ENCODE peak calls at places on chromosome 17, in eight cellular contexts. Q is fibroblast of lung, J is BE2C, W is AG04450, S is heart right ventricle, R is A673, A is right atrium auricular region, O is foreskin fibroblast. Y is an unnamed sample.
A peak's percentile ranks its signal among the peaks of the same experiment; 100 is the strongest.

GRCh38 chr17:37643829-37644228 is 583 bp upstream of the DDX52 start:
- DNase-seq in Q (no peak), J (no peak), W (no peak), S (no peak), R (no peak), A (no peak), O (no peak), Y (no peak)

GRCh38 chr17:39683295-39683939 is 4.4 kb downstream of the PGAP3 start:
- DNase-seq in Q (no peak), J (no peak), W (no peak), S (no peak), R (no peak), A (no peak), O (no peak), Y (no peak)

GRCh38 chr17:77684803-77685580 is 273.5 kb upstream of the TNRC6C start:
- DNase-seq in Q (no peak), J (no peak), W (no peak), S (no peak), R (no peak), A (no peak), O (no peak), Y (no peak)

GRCh38 chr17:16377804-16378400 is 3.0 kb upstream of the UBB start:
- DNase-seq in Q (peak; percentile 75), J (no peak), W (no peak), S (no peak), R (no peak), A (no peak), O (peak; percentile 83), Y (no peak)

GRCh38 chr17:17831208-17832039 is 5.4 kb downstream of the SREBF1 start:
- DNase-seq in Q (no peak), J (peak; percentile 73), W (no peak), S (no peak), R (no peak), A (no peak), O (peak; percentile 66), Y (no peak)

GRCh38 chr17:5583426-5584382 is 605 bp downstream of the NLRP1 start:
- DNase-seq in Q (no peak), J (no peak), W (no peak), S (peak; percentile 34), R (no peak), A (no peak), O (peak; percentile 39), Y (no peak)

GRCh38 chr17:28760987-28761562 is 17.3 kb downstream of the TRAF4 start:
- DNase-seq in Q (peak; percentile 38), J (no peak), W (no peak), S (peak; percentile 54), R (peak; percentile 99), A (no peak), O (peak; percentile 90), Y (peak; percentile 98)

GRCh38 chr17:273994-274832 is 78.4 kb downstream of the RPH3AL start:
- DNase-seq in Q (no peak), J (no peak), W (no peak), S (no peak), R (no peak), A (no peak), O (no peak), Y (no peak)

GRCh38 chr17:19398301-19399181 is 11.6 kb upstream of the MFAP4 start:
- DNase-seq in Q (peak; percentile 79), J (no peak), W (no peak), S (peak; percentile 43), R (peak; percentile 56), A (peak; percentile 84), O (peak; percentile 84), Y (no peak)

GRCh38 chr17:39198186-39198566 is 707 bp upstream of the CACNB1 start:
- DNase-seq in Q (no peak), J (no peak), W (no peak), S (no peak), R (no peak), A (no peak), O (peak; percentile 44), Y (no peak)

GRCh38 chr17:64281962-64282752 is 19.1 kb upstream of the TEX2 start:
- DNase-seq in Q (peak; percentile 88), J (peak; percentile 74), W (peak; percentile 61), S (peak; percentile 26), R (peak; percentile 85), A (no peak), O (peak; percentile 87), Y (peak; percentile 49)

GRCh38 chr17:7858487-7858832 is 657 bp downstream of the CYB5D1 start:
- DNase-seq in Q (peak; percentile 49), J (peak; percentile 52), W (no peak), S (peak; percentile 31), R (peak; percentile 63), A (no peak), O (peak; percentile 85), Y (no peak)

GRCh38 chr17:16285646-16286008 is 67.6 kb downstream of the CENPV start:
- DNase-seq in Q (no peak), J (no peak), W (no peak), S (no peak), R (no peak), A (no peak), O (no peak), Y (no peak)

GRCh38 chr17:66978514-66979061 is 14.1 kb downstream of the CACNG4 start:
- DNase-seq in Q (no peak), J (peak; percentile 47), W (no peak), S (peak; percentile 77), R (no peak), A (no peak), O (no peak), Y (no peak)

GRCh38 chr17:76726766-76727718 is at the start of gene METTL23:
- DNase-seq in Q (peak; percentile 77), J (peak; percentile 84), W (no peak), S (peak; percentile 88), R (peak; percentile 69), A (peak; percentile 86), O (peak; percentile 91), Y (no peak)

GRCh38 chr17:80331820-80332219 is 71.2 kb downstream of the RNF213 start:
- DNase-seq in Q (no peak), J (no peak), W (no peak), S (no peak), R (no peak), A (no peak), O (no peak), Y (no peak)

GRCh38 chr17:2120550-2121335 is 65.8 kb downstream of the HIC1 start:
- DNase-seq in Q (no peak), J (no peak), W (no peak), S (no peak), R (no peak), A (no peak), O (peak; percentile 80), Y (no peak)

GRCh38 chr17:81387235-81388060 is 7.8 kb upstream of the BAHCC1 start:
- DNase-seq in Q (peak; percentile 71), J (no peak), W (no peak), S (peak; percentile 66), R (peak; percentile 86), A (no peak), O (peak; percentile 82), Y (no peak)

GRCh38 chr17:60145006-60145935 is 4.5 kb upstream of the CA4 start:
- DNase-seq in Q (no peak), J (no peak), W (no peak), S (no peak), R (no peak), A (no peak), O (peak; percentile 46), Y (no peak)

GRCh38 chr17:79657861-79658810 is 47.3 kb upstream of the RBFOX3 start:
- DNase-seq in Q (no peak), J (no peak), W (no peak), S (no peak), R (no peak), A (peak; percentile 38), O (no peak), Y (no peak)

GRCh38 chr17:47870042-47870441 is 19.1 kb upstream of the SP6 start:
- DNase-seq in Q (no peak), J (no peak), W (no peak), S (no peak), R (no peak), A (no peak), O (no peak), Y (no peak)

GRCh38 chr17:44533533-44534246 is 23.6 kb upstream of the FZD2 start:
- DNase-seq in Q (peak; percentile 93), J (peak; percentile 95), W (peak; percentile 82), S (peak; percentile 90), R (peak; percentile 85), A (peak; percentile 89), O (peak; percentile 96), Y (no peak)
- H3K4me3 ChIP-seq in Q (peak overlapping the region; percentile 25), J (no peak overlapping the region), W (peak overlapping the region; percentile 31), S (peak overlapping the region; percentile 7), R (no peak overlapping the region), A (no peak overlapping the region), O (peak overlapping the region; percentile 18), Y (no peak overlapping the region)

DNA sequence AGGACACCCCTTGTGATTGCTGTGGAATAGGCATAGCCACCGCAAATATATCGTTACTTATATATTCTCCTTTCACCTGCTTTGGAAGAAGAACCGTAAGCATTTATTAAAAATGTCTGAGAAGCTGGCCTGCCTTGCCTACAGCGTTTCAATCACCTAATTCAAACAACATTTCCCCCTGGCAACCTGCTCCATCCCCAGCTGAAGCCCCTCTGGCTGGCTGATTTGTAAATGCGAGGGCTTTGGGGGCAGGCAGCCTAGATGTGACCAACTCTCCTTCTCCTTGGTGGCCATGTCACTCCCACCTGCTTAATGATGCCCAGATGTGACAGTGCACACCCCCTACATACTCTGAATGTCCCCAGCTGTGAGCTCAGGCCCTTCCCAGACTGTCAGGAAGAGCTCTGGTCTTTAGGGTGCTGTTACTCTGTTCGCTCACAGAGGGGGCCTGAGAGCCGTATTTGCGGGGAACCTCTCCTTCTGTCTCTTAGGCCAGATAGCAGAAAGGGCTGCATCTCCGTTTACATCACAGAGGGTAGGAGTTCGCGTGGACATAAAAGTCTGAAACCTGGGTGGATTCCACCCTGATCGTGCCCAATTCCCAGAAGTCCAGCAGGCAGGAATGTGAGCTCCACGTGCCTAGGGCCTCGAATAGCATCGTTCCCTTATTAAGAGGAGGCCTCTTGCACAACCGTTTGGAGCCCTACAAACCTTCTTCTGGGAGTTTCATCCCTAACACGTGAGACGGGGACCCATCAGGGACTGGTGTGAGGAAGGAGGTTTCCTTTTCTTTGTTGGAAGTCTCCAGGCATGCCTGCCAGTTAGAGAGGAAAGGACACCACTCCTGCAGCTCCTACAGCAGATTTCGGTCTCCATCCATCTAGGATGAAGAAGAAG is 2.4 kb upstream of the SDK2 start:
- DNase-seq in Q (peak; percentile 18), J (peak; percentile 29), W (no peak), S (no peak), R (peak; percentile 28), A (no peak), O (peak; percentile 8), Y (no peak)
- TF ChIP-seq CTCF in Q (peak; percentile 38), J (peak; percentile 36), W (peak; percentile 4), S (peak; percentile 29), R (peak; percentile 10), A (no peak), O (no peak), Y (peak; percentile 22)

DNA sequence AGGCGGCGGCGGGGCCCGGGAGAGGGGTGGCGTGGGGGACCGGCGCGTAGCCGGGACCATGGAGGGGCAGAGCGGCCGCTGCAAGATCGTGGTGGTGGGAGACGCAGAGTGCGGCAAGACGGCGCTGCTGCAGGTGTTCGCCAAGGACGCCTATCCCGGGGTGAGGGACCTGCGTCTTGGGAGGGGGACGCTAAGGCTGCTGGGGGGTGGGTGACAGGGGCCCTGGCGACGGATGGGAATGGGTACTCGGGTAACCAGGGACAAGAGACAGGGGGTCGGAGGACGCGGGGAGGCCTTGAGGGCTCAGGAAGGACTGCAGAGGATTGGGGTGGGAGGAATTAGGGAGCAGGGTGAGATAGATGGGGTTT is 243 bp downstream of the RND2 start:
- DNase-seq in Q (no peak), J (no peak), W (no peak), S (no peak), R (no peak), A (no peak), O (no peak), Y (no peak)
- H3K4me3 ChIP-seq in Q (no peak overlapping the region), J (peak overlapping the region; percentile 87), W (peak overlapping the region; percentile 60), S (peak overlapping the region; percentile 59), R (peak overlapping the region; percentile 55), A (peak overlapping the region; percentile 43), O (peak overlapping the region; percentile 41), Y (no peak overlapping the region)

GRCh38 chr17:31488982-31489294 is 97.5 kb downstream of the RAB11FIP4 start:
- DNase-seq in Q (no peak), J (no peak), W (no peak), S (no peak), R (no peak), A (no peak), O (no peak), Y (no peak)
- TF ChIP-seq CTCF in Q (no peak), J (no peak), W (no peak), S (no peak), R (no peak), A (no peak), O (no peak), Y (no peak)